ENCODE peak calls at places on chromosomes 1 and 21, in five cellular contexts. L is psoas muscle, V is right lobe of liver, D is ovary, W is colonic mucosa. H is an unnamed sample.

GRCh38 chr1:17340358-17340757 is 31.6 kb upstream of the PADI6 start:
- DNase-seq in L (no peak), V (no peak), D (no peak), W (no peak), H (no peak)

GRCh38 chr1:26733982-26734381 is 38.2 kb downstream of the ARID1A start:
- DNase-seq in L (no peak), V (no peak), D (no peak), W (no peak), H (no peak)

GRCh38 chr1:28886731-28887417 is 27.5 kb upstream of the EPB41 start:
- DNase-seq in L (peak), V (peak), D (peak), W (peak), H (peak)

GRCh38 chr1:119686661-119687060 is 25.1 kb upstream of the PHGDH start:
- DNase-seq in L (no peak), V (no peak), D (no peak), W (no peak), H (no peak)

GRCh38 chr1:178716111-178716510 is 8.9 kb upstream of the RALGPS2 start:
- DNase-seq in L (no peak), V (no peak), D (no peak), W (no peak), H (no peak)

GRCh38 chr1:75672528-75673393 is 51.7 kb upstream of the ACADM start:
- DNase-seq in L (no peak), V (no peak), D (no peak), W (no peak), H (no peak)

GRCh38 chr1:242211254-242212022 is 212.5 kb upstream of the MAP1LC3C start:
- DNase-seq in L (no peak), V (no peak), D (no peak), W (no peak), H (no peak)

GRCh38 chr1:160376525-160377131 is 9.8 kb downstream of the NHLH1 start:
- DNase-seq in L (no peak), V (no peak), D (no peak), W (peak), H (no peak)

GRCh38 chr1:168372857-168373520 is 92.3 kb downstream of the TBX19 start:
- DNase-seq in L (no peak), V (no peak), D (no peak), W (no peak), H (no peak)

GRCh38 chr21:15667010-15667409 is 62.8 kb upstream of the USP25 start:
- DNase-seq in L (no peak), V (no peak), D (no peak), W (no peak), H (no peak)

GRCh38 chr1:109802136-109802900 is 38.6 kb upstream of the EPS8L3 start:
- DNase-seq in L (peak), V (no peak), D (peak), W (peak), H (no peak)

GRCh38 chr1:183739640-183740385 is 65.1 kb upstream of the RGL1 start:
- DNase-seq in L (no peak), V (no peak), D (no peak), W (no peak), H (no peak)

GRCh38 chr21:45017376-45017960 is 56.9 kb upstream of the ADARB1 start:
- DNase-seq in L (peak), V (no peak), D (no peak), W (no peak), H (peak)

GRCh38 chr1:200367841-200368534 is 41.8 kb downstream of the ZNF281 start:
- DNase-seq in L (no peak), V (no peak), D (no peak), W (no peak), H (no peak)

GRCh38 chr1:199774433-199775089 is 252.9 kb upstream of the NR5A2 start:
- DNase-seq in L (no peak), V (peak), D (no peak), W (peak), H (no peak)

GRCh38 chr21:43913928-43914327 is 48.9 kb downstream of the AGPAT3 start:
- DNase-seq in L (no peak), V (no peak), D (peak), W (no peak), H (no peak)

GRCh38 chr1:172917972-172918371 is 132.8 kb downstream of the TNFSF18 start:
- DNase-seq in L (no peak), V (no peak), D (no peak), W (no peak), H (no peak)

GRCh38 chr21:42448683-42449082 is 45.0 kb downstream of the UBASH3A start:
- DNase-seq in L (no peak), V (no peak), D (no peak), W (no peak), H (no peak)

GRCh38 chr1:232127190-232127589 is 500.6 kb downstream of the DISC1 start:
- DNase-seq in L (no peak), V (no peak), D (no peak), W (no peak), H (no peak)

GRCh38 chr1:37325010-37325409 is 149.4 kb upstream of the ZC3H12A start:
- DNase-seq in L (no peak), V (no peak), D (no peak), W (no peak), H (peak)

GRCh38 chr1:8167936-8168335 is 141.8 kb upstream of the ERRFI1 start:
- DNase-seq in L (no peak), V (no peak), D (no peak), W (no peak), H (peak)

GRCh38 chr1:228277491-228278431 is 69.9 kb downstream of the OBSCN start:
- DNase-seq in L (no peak), V (no peak), D (no peak), W (no peak), H (no peak)

GRCh38 chr21:25396135-25396711 is 211.1 kb downstream of the MRPL39 start:
- DNase-seq in L (no peak), V (no peak), D (no peak), W (no peak), H (no peak)

GRCh38 chr1:41418868-41419583 is 57.8 kb downstream of the FOXO6 start:
- DNase-seq in L (peak), V (no peak), D (no peak), W (peak), H (peak)

GRCh38 chr1:71303617-71304041 is 222.8 kb upstream of the ZRANB2 start:
- DNase-seq in L (no peak), V (no peak), D (no peak), W (no peak), H (no peak)

GRCh38 chr1:66729130-66729922 is 22.9 kb upstream of the DYNLT5 start:
- DNase-seq in L (no peak), V (no peak), D (no peak), W (no peak), H (no peak)

GRCh38 chr1:167695756-167696561 is 25.8 kb upstream of the MPZL1 start:
- DNase-seq in L (no peak), V (no peak), D (no peak), W (no peak), H (no peak)

GRCh38 chr1:153789478-153790148 is 14.4 kb downstream of the SLC27A3 start:
- DNase-seq in L (no peak), V (peak), D (peak), W (no peak), H (no peak)

GRCh38 chr1:104646233-104646632 is 896.5 kb downstream of the AMY1C start:
- DNase-seq in L (no peak), V (no peak), D (no peak), W (no peak), H (no peak)

GRCh38 chr21:42865361-42866160 is 13.8 kb downstream of the WDR4 start:
- DNase-seq in L (peak), V (no peak), D (peak), W (no peak), H (no peak)

GRCh38 chr1:22572778-22573177 is 9.5 kb downstream of the EPHA8 start:
- DNase-seq in L (no peak), V (no peak), D (no peak), W (no peak), H (no peak)

GRCh38 chr21:45405819-45406762 is 1.1 kb downstream of the COL18A1 start:
- DNase-seq in L (peak), V (peak), D (peak), W (no peak), H (peak)

GRCh38 chr1:27637052-27637451 is 2.1 kb upstream of the FGR start:
- DNase-seq in L (no peak), V (no peak), D (no peak), W (no peak), H (no peak)

GRCh38 chr21:37128069-37128468 is 55.0 kb downstream of the TTC3 start:
- DNase-seq in L (no peak), V (no peak), D (no peak), W (no peak), H (no peak)

GRCh38 chr1:211724711-211725196 is 49.3 kb upstream of the NEK2 start:
- DNase-seq in L (no peak), V (no peak), D (peak), W (no peak), H (no peak)

GRCh38 chr1:29706936-29707335 is 470.6 kb downstream of the PTPRU start:
- DNase-seq in L (peak), V (no peak), D (no peak), W (no peak), H (peak)

GRCh38 chr1:172629170-172629569 is 29.7 kb upstream of the FASLG start:
- DNase-seq in L (no peak), V (no peak), D (no peak), W (no peak), H (no peak)

GRCh38 chr1:12511516-12512468 is 106.2 kb downstream of the DHRS3 start:
- DNase-seq in L (no peak), V (no peak), D (no peak), W (no peak), H (no peak)

GRCh38 chr1:90162216-90162615 is 167.3 kb downstream of the ZNF326 start:
- DNase-seq in L (no peak), V (no peak), D (no peak), W (no peak), H (no peak)

DNA sequence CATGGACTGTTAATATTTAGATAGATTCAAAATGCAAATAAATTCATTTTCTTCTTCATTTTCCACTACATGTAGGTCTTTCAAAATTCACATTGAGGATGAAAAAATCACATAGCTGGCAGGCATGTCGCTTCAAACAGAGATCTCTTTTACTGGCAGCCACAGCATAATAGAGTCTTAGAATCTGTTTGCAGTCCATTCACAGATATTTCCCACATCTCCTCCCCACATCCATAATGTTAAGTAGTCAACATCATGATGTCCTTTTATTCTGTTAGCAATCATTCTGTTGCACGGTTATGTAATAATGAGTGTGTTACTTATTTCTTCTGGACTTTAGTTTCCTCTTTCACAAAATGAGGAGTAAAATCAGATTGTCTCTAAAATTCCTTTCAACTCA is 257.5 kb upstream of the SNX7 start:
- DNase-seq in L (no peak), V (no peak), D (no peak), W (no peak), H (no peak)
- H3K27ac ChIP-seq in L (no peak), V (no peak), D (no peak), W (no peak), H (no peak)

DNA sequence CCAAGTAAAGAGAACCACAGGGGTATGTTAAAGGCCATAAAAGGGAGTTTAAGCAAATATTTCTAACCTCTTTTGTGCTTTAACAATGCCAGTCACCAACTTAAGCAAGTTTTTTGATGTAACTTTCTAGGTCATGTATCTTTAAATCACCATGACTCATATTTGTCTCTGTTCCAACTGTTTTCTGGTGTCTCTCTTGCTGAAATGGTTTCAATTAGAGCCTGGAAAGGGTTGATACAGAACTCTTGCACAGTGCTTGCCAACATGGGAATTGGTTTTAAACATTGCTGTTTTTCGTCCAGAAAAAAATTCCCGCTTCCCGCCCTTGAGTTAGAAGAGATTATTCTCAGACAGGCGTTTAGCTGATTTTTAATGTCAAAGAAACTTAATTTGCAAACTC is 46.5 kb upstream of the SLC22A15 start:
- DNase-seq in L (no peak), V (no peak), D (no peak), W (no peak), H (no peak)
- H3K4me3 ChIP-seq in L (no peak), V (no peak), D (no peak), W (no peak), H (no peak)

GRCh38 chr1:147211577-147211976 is 13.6 kb downstream of the FMO5 start:
- DNase-seq in L (no peak), V (no peak), D (no peak), W (no peak), H (no peak)

GRCh38 chr1:147207192-147207591 is 17.9 kb downstream of the FMO5 start:
- DNase-seq in L (no peak), V (no peak), D (no peak), W (no peak), H (no peak)

GRCh38 chr1:147209825-147210821 is 15.0 kb downstream of the FMO5 start:
- DNase-seq in L (no peak), V (no peak), D (no peak), W (no peak), H (no peak)

GRCh38 chr1:147210987-147211386 is 14.2 kb downstream of the FMO5 start:
- DNase-seq in L (no peak), V (no peak), D (no peak), W (no peak), H (no peak)

GRCh38 chr1:147208619-147209018 is 16.5 kb downstream of the FMO5 start:
- DNase-seq in L (no peak), V (no peak), D (no peak), W (no peak), H (no peak)
- H3K27ac ChIP-seq in L (no peak), V (no peak), D (no peak), W (no peak), H (no peak)

GRCh38 chr1:77438239-77438913 is 156.6 kb downstream of the AK5 start:
- DNase-seq in L (no peak), V (no peak), D (no peak), W (no peak), H (no peak)
- H3K4me3 ChIP-seq in L (no peak), V (no peak), D (no peak), W (no peak), H (peak)

GRCh38 chr1:226350504-226350865 is 41.5 kb upstream of the LIN9 start:
- DNase-seq in L (no peak), V (no peak), D (no peak), W (no peak), H (no peak)

GRCh38 chr1:226351709-226352108 is 42.7 kb upstream of the LIN9 start:
- DNase-seq in L (no peak), V (no peak), D (no peak), W (no peak), H (no peak)

GRCh38 chr1:226355016-226355415 is 46.1 kb upstream of the LIN9 start:
- DNase-seq in L (no peak), V (no peak), D (no peak), W (no peak), H (no peak)

GRCh38 chr1:226355679-226356583 is 47.0 kb upstream of the LIN9 start:
- DNase-seq in L (peak), V (no peak), D (peak), W (no peak), H (no peak)

GRCh38 chr1:226353698-226354525 is 44.9 kb upstream of the LIN9 start:
- DNase-seq in L (no peak), V (no peak), D (no peak), W (no peak), H (no peak)
- H3K27ac ChIP-seq in L (no peak), V (no peak), D (no peak), W (no peak), H (no peak)

DNA sequence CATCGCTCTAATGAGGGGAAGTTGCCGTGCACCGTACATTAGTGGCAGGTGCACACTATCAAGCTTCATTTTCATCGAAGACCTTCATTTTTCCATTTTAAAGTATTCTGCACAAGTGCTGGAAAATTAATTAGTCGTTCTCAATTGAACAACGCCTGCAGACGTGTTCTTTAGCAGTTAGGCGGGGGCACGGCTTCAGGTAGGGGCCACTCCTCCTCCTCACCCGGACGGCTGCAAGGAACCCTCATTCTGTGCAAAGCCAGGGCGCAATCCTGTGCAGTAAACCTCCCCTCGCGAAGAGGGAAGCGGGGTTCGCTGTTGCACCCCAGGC is 39.7 kb upstream of the NFIA start:
- DNase-seq in L (no peak), V (no peak), D (no peak), W (no peak), H (no peak)
- H3K4me3 ChIP-seq in L (peak), V (peak), D (peak), W (peak), H (peak)

DNA sequence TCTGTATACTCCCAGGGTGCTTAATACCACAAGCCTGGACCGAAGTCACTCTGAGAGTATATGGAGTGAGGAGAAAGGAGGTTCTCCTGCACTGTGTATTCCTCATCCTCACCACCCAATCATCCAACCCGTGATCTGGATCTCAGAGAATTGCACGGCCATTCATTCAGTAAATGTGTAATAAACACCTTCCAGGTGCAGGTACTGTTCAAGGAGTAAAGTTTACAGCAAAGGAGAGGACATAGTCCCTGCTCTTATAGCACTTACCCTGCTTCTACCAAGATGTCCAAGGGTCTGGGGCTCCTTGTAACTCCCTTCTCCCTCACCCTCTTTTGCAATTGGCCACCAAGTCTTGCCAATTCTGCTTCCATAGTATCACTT is 139.2 kb upstream of the JUN start:
- DNase-seq in L (no peak), V (no peak), D (no peak), W (no peak), H (no peak)
- H3K27ac ChIP-seq in L (no peak), V (no peak), D (no peak), W (peak), H (no peak)

H was measured in aorta.